ENCODE peak calls at places on chromosome X, in seven cellular contexts. F, M, J, G, U, X and B are unnamed samples.
A peak's percentile ranks its signal among the peaks of the same experiment; 100 is the strongest.

GRCh38 chrX:133534172-133534571 is 118.9 kb upstream of the GPC4 start:
- DNase-seq in F (no peak), M (no peak), J (no peak), G (no peak), U (no peak), X (no peak), B (no peak)

GRCh38 chrX:49876750-49877149 is 2.5 kb upstream of the USP27X start:
- DNase-seq in F (no peak), M (no peak), J (no peak), G (no peak), U (peak; percentile 11), X (peak; percentile 46), B (no peak)

GRCh38 chrX:67543818-67544217 is at the start of gene AR:
- DNase-seq in F (peak; percentile 74), M (peak; percentile 62), J (peak; percentile 76), G (peak; percentile 66), U (no peak), X (peak; percentile 90), B (no peak)

GRCh38 chrX:13699183-13699826 is 10.4 kb downstream of the RAB9A start:
- DNase-seq in F (no peak), M (no peak), J (no peak), G (no peak), U (no peak), X (peak; percentile 34), B (no peak)

GRCh38 chrX:23626651-23627050 is 40.6 kb upstream of the PRDX4 start:
- DNase-seq in F (no peak), M (no peak), J (no peak), G (no peak), U (no peak), X (no peak), B (no peak)

GRCh38 chrX:134235236-134235635 is 1.7 kb upstream of the CCDC160 start:
- DNase-seq in F (no peak), M (no peak), J (no peak), G (no peak), U (no peak), X (no peak), B (no peak)

GRCh38 chrX:39613508-39613921 is 484.2 kb downstream of the BCOR start:
- DNase-seq in F (no peak), M (peak; percentile 21), J (no peak), G (peak; percentile 30), U (peak; percentile 35), X (no peak), B (no peak)

GRCh38 chrX:134619838-134620237 is 38.4 kb downstream of the PLAC1 start:
- DNase-seq in F (no peak), M (no peak), J (no peak), G (no peak), U (no peak), X (no peak), B (no peak)

GRCh38 chrX:130652824-130653578 is 250.0 kb downstream of the ENOX2 start:
- DNase-seq in F (no peak), M (no peak), J (no peak), G (no peak), U (no peak), X (no peak), B (no peak)

GRCh38 chrX:153727108-153727931 is 2.7 kb downstream of the ABCD1 start:
- DNase-seq in F (no peak), M (no peak), J (peak; percentile 53), G (peak; percentile 58), U (no peak), X (peak; percentile 52), B (no peak)